ENCODE peak calls at places on chromosomes 3 and 15, in four cellular contexts. One of them, this sample, is unnamed. For H3K27me3, the result is how much of the 10 kb centered on the place peaks cover.

GRCh38 chr3:195194559-195195161 is 76.3 kb downstream of the XXYLT1 start:
- DNase-seq in HepG2: no peak
- DNase-seq in K562: no peak
- DNase-seq in HCT116: no peak
- DNase-seq in this sample: no peak

GRCh38 chr15:90388462-90389182 is 580 bp downstream of the IQGAP1 start:
- DNase-seq in HepG2: peak
- DNase-seq in K562: peak
- DNase-seq in HCT116: no peak
- DNase-seq in this sample: no peak

GRCh38 chr15:25670025-25670554 is 193.0 kb downstream of the ATP10A start:
- DNase-seq in HepG2: no peak
- DNase-seq in K562: no peak
- DNase-seq in HCT116: no peak
- DNase-seq in this sample: no peak

GRCh38 chr3:153552887-153553604 is 391.0 kb downstream of the RAP2B start:
- DNase-seq in HepG2: no peak
- DNase-seq in K562: no peak
- DNase-seq in HCT116: no peak
- DNase-seq in this sample: no peak

GRCh38 chr15:50113187-50113505 is 5.9 kb downstream of the ATP8B4 start:
- DNase-seq in HepG2: no peak
- DNase-seq in K562: no peak
- DNase-seq in HCT116: no peak
- DNase-seq in this sample: no peak

GRCh38 chr3:147838650-147839049 is 429.5 kb downstream of the ZIC1 start:
- DNase-seq in HepG2: no peak
- DNase-seq in K562: no peak
- DNase-seq in HCT116: peak
- DNase-seq in this sample: no peak

GRCh38 chr3:13307041-13307440 is 113.1 kb downstream of the NUP210 start:
- DNase-seq in HepG2: no peak
- DNase-seq in K562: no peak
- DNase-seq in HCT116: no peak
- DNase-seq in this sample: no peak

GRCh38 chr15:31442203-31443090 is 115.8 kb downstream of the KLF13 start:
- DNase-seq in HepG2: no peak
- DNase-seq in K562: no peak
- DNase-seq in HCT116: no peak
- DNase-seq in this sample: no peak

GRCh38 chr3:18082551-18083272 is 340.3 kb upstream of the TBC1D5 start:
- DNase-seq in HepG2: no peak
- DNase-seq in K562: no peak
- DNase-seq in HCT116: no peak
- DNase-seq in this sample: no peak

GRCh38 chr3:18090377-18090776 is 334.8 kb downstream of the SATB1 start:
- DNase-seq in HepG2: no peak
- DNase-seq in K562: no peak
- DNase-seq in HCT116: no peak
- DNase-seq in this sample: no peak

GRCh38 chr3:18085429-18085828 is 339.7 kb downstream of the SATB1 start:
- DNase-seq in HepG2: no peak
- DNase-seq in K562: no peak
- DNase-seq in HCT116: no peak
- DNase-seq in this sample: no peak

GRCh38 chr3:18086078-18086477 is 339.1 kb downstream of the SATB1 start:
- DNase-seq in HepG2: no peak
- DNase-seq in K562: no peak
- DNase-seq in HCT116: no peak
- DNase-seq in this sample: no peak

GRCh38 chr3:18087963-18088362 is 337.2 kb downstream of the SATB1 start:
- DNase-seq in HepG2: no peak
- DNase-seq in K562: no peak
- DNase-seq in HCT116: no peak
- DNase-seq in this sample: no peak
- TF ChIP-seq SIN3A in HepG2: no peak
- TF ChIP-seq SIN3A in K562: no peak
- TF ChIP-seq SIN3A in HCT116: no peak
- TF ChIP-seq SIN3A in this sample: no peak

DNA sequence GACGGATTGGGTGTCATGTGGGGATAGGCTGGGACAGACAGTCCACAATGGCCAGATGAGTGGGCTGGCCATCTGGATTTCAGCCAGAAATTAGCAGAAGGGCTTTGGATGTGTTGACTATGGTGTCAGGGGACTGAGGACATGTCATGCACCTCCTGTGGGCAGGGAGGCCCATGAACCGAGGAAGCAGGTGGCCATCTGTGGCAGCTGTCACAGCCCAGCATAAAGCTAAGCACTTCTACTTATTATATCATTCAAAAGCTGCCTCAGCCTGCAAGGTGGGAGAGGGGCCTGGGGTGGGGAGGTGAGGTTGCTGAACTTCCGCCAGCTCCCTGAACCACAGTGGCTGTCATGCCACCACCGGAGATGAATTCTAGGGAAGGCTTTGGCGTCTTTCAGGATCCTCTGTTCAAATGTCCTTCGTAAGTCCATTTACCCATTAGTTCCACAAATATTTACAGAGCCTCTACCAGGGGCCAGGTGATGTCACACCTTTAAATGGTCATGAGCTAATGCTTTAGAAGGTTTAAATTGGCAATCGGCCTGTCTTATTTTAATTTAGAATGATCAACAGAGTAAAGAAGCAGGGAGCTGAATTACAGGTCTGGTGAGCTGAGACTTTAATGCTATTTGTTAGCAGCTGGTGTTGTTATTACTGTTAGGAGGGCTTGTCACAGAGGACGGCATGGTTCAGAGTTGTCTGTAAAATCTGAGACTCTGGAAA is 23.6 kb upstream of the CAV3 start:
- DNase-seq in HepG2: peak
- DNase-seq in K562: peak
- DNase-seq in HCT116: no peak
- DNase-seq in this sample: no peak
- H3K27me3 ChIP-seq in HepG2: under half
- H3K27me3 ChIP-seq in K562: half or more
- H3K27me3 ChIP-seq in HCT116: under half
- H3K27me3 ChIP-seq in this sample: under half

DNA sequence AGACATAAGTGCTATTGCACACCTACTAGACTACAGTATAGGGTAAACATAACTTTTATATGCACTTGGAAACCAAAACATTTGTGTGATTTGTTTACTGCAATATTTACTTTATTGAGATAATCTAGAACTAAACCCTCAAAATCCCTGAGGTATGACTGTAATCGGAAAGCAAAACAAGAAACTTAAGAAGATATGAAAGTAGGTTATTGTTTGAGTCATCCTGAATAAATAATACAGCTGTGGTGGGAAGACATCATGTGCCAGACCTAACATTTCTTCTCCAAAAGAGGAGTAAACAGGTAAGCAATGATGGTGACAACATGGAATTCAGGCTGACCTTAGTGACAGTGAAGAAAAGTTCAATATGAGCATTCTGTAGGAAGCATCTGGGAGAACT is 765.5 kb downstream of the OTOL1 start:
- DNase-seq in HepG2: no peak
- DNase-seq in K562: no peak
- DNase-seq in HCT116: no peak
- DNase-seq in this sample: no peak
- TF ChIP-seq TCF7L2 in HepG2: no peak
- TF ChIP-seq TCF7L2 in K562: no peak
- TF ChIP-seq TCF7L2 in HCT116: no peak
- TF ChIP-seq TCF7L2 in this sample: peak

DNA sequence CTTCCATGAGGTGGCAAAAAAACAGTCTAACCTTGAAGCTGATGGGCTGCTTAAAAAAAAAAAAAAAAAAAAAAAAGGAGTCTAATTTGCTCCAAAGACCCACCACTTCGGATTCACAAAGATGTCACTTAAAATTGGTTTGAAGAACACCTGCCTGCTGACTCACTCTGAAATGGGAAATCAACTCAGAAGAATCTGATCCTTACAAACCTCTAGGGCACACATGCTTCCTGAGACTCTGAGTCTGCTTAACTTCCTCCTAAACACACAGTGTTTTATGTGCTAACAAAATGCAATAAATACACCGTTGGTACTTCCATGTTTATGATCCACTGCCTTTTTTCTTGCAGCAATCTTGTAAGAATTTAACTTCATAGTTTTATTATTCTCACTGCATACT is 72.9 kb upstream of the FRMD4B start:
- DNase-seq in HepG2: no peak
- DNase-seq in K562: no peak
- DNase-seq in HCT116: no peak
- DNase-seq in this sample: no peak
- TF ChIP-seq SIN3A in HepG2: no peak
- TF ChIP-seq SIN3A in K562: no peak
- TF ChIP-seq SIN3A in HCT116: no peak
- TF ChIP-seq SIN3A in this sample: no peak

GRCh38 chr3:131560795-131561194 is 58.0 kb upstream of the MRPL3 start:
- DNase-seq in HepG2: no peak
- DNase-seq in K562: no peak
- DNase-seq in HCT116: no peak
- DNase-seq in this sample: no peak
- H3K27me3 ChIP-seq in HepG2: under half
- H3K27me3 ChIP-seq in K562: under half
- H3K27me3 ChIP-seq in HCT116: half or more
- H3K27me3 ChIP-seq in this sample: under half

GRCh38 chr3:99765042-99765942 is 52.4 kb upstream of the CMSS1 start:
- DNase-seq in HepG2: no peak
- DNase-seq in K562: no peak
- DNase-seq in HCT116: no peak
- DNase-seq in this sample: no peak
- TF ChIP-seq TCF7L2 in HepG2: no peak
- TF ChIP-seq TCF7L2 in K562: no peak
- TF ChIP-seq TCF7L2 in HCT116: no peak
- TF ChIP-seq TCF7L2 in this sample: no peak

GRCh38 chr15:39300451-39301153 is 280.3 kb upstream of the THBS1 start:
- DNase-seq in HepG2: no peak
- DNase-seq in K562: no peak
- DNase-seq in HCT116: no peak
- DNase-seq in this sample: no peak
- TF ChIP-seq SIN3A in HepG2: no peak
- TF ChIP-seq SIN3A in K562: no peak
- TF ChIP-seq SIN3A in HCT116: no peak
- TF ChIP-seq SIN3A in this sample: no peak